ENCODE peak calls at places on chromosomes 4 and X, in eight cellular contexts. C is activated gamma-delta T cell treated with anti-CD3 and anti-CD28 coated beads, Interleukin-2, amount 50 U/mL, for 16 hours; H is T1000; Z is memory B cell; Y is H7; L is right cardiac atrium; O is AG08395; R is HCEC 1CT. E is an unnamed sample.
A peak's percentile ranks its signal among the peaks of the same experiment; 100 is the strongest.

GRCh38 chr4:182932651-182933050 is 15.5 kb upstream of the DCTD start:
- DNase-seq in C (no peak), L (no peak), O (no peak), Y (no peak), H (no peak), R (no peak), Z (no peak), E (no peak)

GRCh38 chr4:121199742-121200561 is 35.8 kb upstream of the TNIP3 start:
- DNase-seq in R (no peak), Y (no peak), Z (no peak), O (no peak), H (no peak), L (no peak), C (no peak), E (no peak)

GRCh38 chr4:128320656-128321055 is 33.0 kb upstream of the PGRMC2 start:
- DNase-seq in C (no peak), O (no peak), H (no peak), L (no peak), R (no peak), Z (no peak), Y (no peak), E (no peak)

GRCh38 chr4:64940698-64941097 is 531.4 kb upstream of the TECRL start:
- DNase-seq in C (no peak), L (no peak), R (peak; percentile 76), Y (no peak), O (no peak), H (no peak), Z (no peak), E (no peak)

GRCh38 chrX:65300104-65300809 is 234.3 kb downstream of the LAS1L start:
- DNase-seq in Y (peak; percentile 10), Z (no peak), H (peak; percentile 3), R (no peak), L (no peak), O (no peak), C (no peak), E (no peak)

GRCh38 chr4:88938138-88938537 is 118.8 kb downstream of the FAM13A start:
- DNase-seq in Z (no peak), L (no peak), C (no peak), R (peak; percentile 89), O (peak; percentile 79), Y (no peak), H (no peak), E (no peak)

GRCh38 chr4:108940086-108941033 is 177.5 kb upstream of the ETNPPL start:
- DNase-seq in H (no peak), C (no peak), Y (peak; percentile 6), Z (no peak), O (no peak), L (no peak), R (no peak), E (no peak)

GRCh38 chr4:174592256-174592984 is 70.1 kb upstream of the HPGD start:
- DNase-seq in C (no peak), R (peak; percentile 47), Y (no peak), H (no peak), L (no peak), O (no peak), Z (no peak), E (no peak)

GRCh38 chr4:123299212-123299651 is 97.4 kb upstream of the SPRY1 start:
- DNase-seq in O (peak; percentile 53), C (no peak), Y (no peak), H (no peak), L (no peak), Z (no peak), R (peak; percentile 76), E (no peak)

GRCh38 chrX:68942797-68943196 is 114.0 kb downstream of the EFNB1 start:
- DNase-seq in Y (no peak), C (no peak), Z (peak; percentile 1), H (no peak), O (no peak), R (no peak), L (no peak), E (no peak)

GRCh38 chr4:48557478-48557877 is 67.4 kb downstream of the ZAR1 start:
- DNase-seq in H (no peak), Z (no peak), L (no peak), O (no peak), Y (peak; percentile 25), R (no peak), C (no peak), E (no peak)